ENCODE peak calls at places on chromosome 11, in four cellular contexts. A is neural crest cell, X is ecto neural progenitor cell, J is AG04450. W is an unnamed sample.

GRCh38 chr11:130415719-130416536 is 12.5 kb downstream of the ADAMTS8 start:
- DNase-seq in A (no peak), X (no peak), J (no peak), W (peak; percentile 67)

GRCh38 chr11:60700689-60701508 is 1.5 kb downstream of the MS4A8 start:
- DNase-seq in A (peak; percentile 37), X (peak; percentile 59), J (no peak), W (no peak)

GRCh38 chr11:78645226-78646202 is 70.8 kb upstream of the NARS2 start:
- DNase-seq in A (peak; percentile 75), X (peak; percentile 85), J (peak; percentile 48), W (peak; percentile 65)

GRCh38 chr11:13561860-13562259 is 66.1 kb upstream of the PTH start:
- DNase-seq in A (no peak), X (no peak), J (no peak), W (no peak)

GRCh38 chr11:93741882-93742226 is 382 bp downstream of the C11orf54 start:
- DNase-seq in A (no peak), X (no peak), J (no peak), W (peak; percentile 84)

GRCh38 chr11:119149371-119150275 is 771 bp downstream of the ABCG4 start:
- DNase-seq in A (peak; percentile 24), X (peak; percentile 73), J (no peak), W (peak; percentile 37)

GRCh38 chr11:36449566-36450390 is 60.3 kb downstream of the TRAF6 start:
- DNase-seq in A (no peak), X (no peak), J (no peak), W (peak; percentile 78)

GRCh38 chr11:35804446-35805040 is 139.3 kb upstream of the LDLRAD3 start:
- DNase-seq in A (no peak), X (no peak), J (no peak), W (no peak)

GRCh38 chr11:114280696-114281095 is 15.5 kb upstream of the NNMT start:
- DNase-seq in A (peak; percentile 66), X (peak; percentile 84), J (peak; percentile 65), W (peak; percentile 41)

GRCh38 chr11:96014234-96014633 is 90.3 kb upstream of the MTMR2 start:
- DNase-seq in A (no peak), X (no peak), J (no peak), W (no peak)

GRCh38 chr11:32184057-32185055 is 93.5 kb downstream of the RCN1 start:
- DNase-seq in A (no peak), X (no peak), J (no peak), W (no peak)

GRCh38 chr11:133541331-133542095 is 9.2 kb upstream of the OPCML start:
- DNase-seq in A (peak; percentile 66), X (peak; percentile 79), J (no peak), W (no peak)

GRCh38 chr11:65766535-65766934 is 14.2 kb downstream of the AP5B1 start:
- DNase-seq in A (no peak), X (no peak), J (no peak), W (no peak)

GRCh38 chr11:68042219-68043028 is 3.6 kb downstream of the TCIRG1 start:
- DNase-seq in A (no peak), X (no peak), J (no peak), W (no peak)

GRCh38 chr11:47373876-47374820 is 4.2 kb downstream of the SPI1 start:
- DNase-seq in A (peak; percentile 85), X (peak; percentile 86), J (peak; percentile 26), W (peak; percentile 44)

GRCh38 chr11:44775366-44776356 is 48.9 kb downstream of the TSPAN18 start:
- DNase-seq in A (peak; percentile 45), X (peak; percentile 80), J (no peak), W (peak; percentile 12)

GRCh38 chr11:12269104-12269441 is 108.3 kb upstream of the PARVA start:
- DNase-seq in A (no peak), X (no peak), J (no peak), W (peak; percentile 25)

GRCh38 chr11:114142646-114143045 is 83.1 kb downstream of the ZBTB16 start:
- DNase-seq in A (no peak), X (no peak), J (no peak), W (no peak)

GRCh38 chr11:123570939-123571590 is 83.4 kb downstream of the SCN3B start:
- DNase-seq in A (no peak), X (no peak), J (no peak), W (peak; percentile 15)

GRCh38 chr11:126268361-126268707 is 361 bp downstream of the SRPRA start:
- DNase-seq in A (no peak), X (no peak), J (no peak), W (no peak)

GRCh38 chr11:72229336-72229924 is 4.9 kb downstream of the INPPL1 start:
- DNase-seq in A (no peak), X (peak; percentile 39), J (no peak), W (no peak)

GRCh38 chr11:113664069-113664980 is 41.8 kb downstream of the TMPRSS5 start:
- DNase-seq in A (no peak), X (no peak), J (no peak), W (no peak)

GRCh38 chr11:59199546-59200420 is 12.9 kb downstream of the MPEG1 start:
- DNase-seq in A (no peak), X (no peak), J (no peak), W (peak; percentile 12)

GRCh38 chr11:65660038-65660437 is 2.7 kb downstream of the RELA start:
- DNase-seq in A (no peak), X (no peak), J (no peak), W (no peak)

GRCh38 chr11:8604078-8604723 is 10.2 kb upstream of the STK33 start:
- DNase-seq in A (peak; percentile 56), X (peak; percentile 74), J (peak; percentile 100), W (no peak)